ENCODE peak calls at places on chromosomes 1 and 21, in four cellular contexts. R, G, J and F are unnamed samples.

GRCh38 chr1:53323316-53323715 is 4.6 kb downstream of the LRP8 start:
- DNase-seq in G (no peak), J (no peak), R (no peak), F (no peak)

GRCh38 chr1:203140076-203140475 is 12.6 kb downstream of the ADORA1 start:
- DNase-seq in G (no peak), R (no peak), J (no peak), F (no peak)

GRCh38 chr1:51567653-51568052 is 48.6 kb upstream of the EPS15 start:
- DNase-seq in G (peak; percentile 84), R (no peak), J (no peak), F (no peak)

GRCh38 chr1:180946056-180946455 is 33.4 kb downstream of the KIAA1614 start:
- DNase-seq in G (no peak), J (no peak), R (no peak), F (no peak)

GRCh38 chr1:113041569-113042335 is 31.2 kb upstream of the LRIG2 start:
- DNase-seq in R (no peak), J (no peak), G (no peak), F (no peak)

GRCh38 chr1:207954104-207954503 is 43.2 kb upstream of the CD34 start:
- DNase-seq in J (no peak), G (no peak), R (no peak), F (no peak)

GRCh38 chr1:121558514-121558913 is 373.7 kb downstream of the SRGAP2C start:
- DNase-seq in J (no peak), G (peak; percentile 40), R (no peak), F (no peak)

GRCh38 chr1:212238552-212238951 is 46.7 kb upstream of the PPP2R5A start:
- DNase-seq in J (no peak), G (peak; percentile 14), R (no peak), F (no peak)

GRCh38 chr1:199851453-199851852 is 176.1 kb upstream of the NR5A2 start:
- DNase-seq in G (no peak), J (no peak), R (no peak), F (no peak)

GRCh38 chr1:155913969-155914757 is 3.0 kb upstream of the RIT1 start:
- DNase-seq in R (no peak), G (peak; percentile 58), J (no peak), F (no peak)

GRCh38 chr1:113931456-113931855 is 2.3 kb downstream of the HIPK1 start:
- DNase-seq in J (no peak), R (no peak), G (peak; percentile 78), F (no peak)

GRCh38 chr1:229624906-229625871 is 733 bp downstream of the TAF5L start:
- DNase-seq in G (peak; percentile 45), R (peak; percentile 61), J (peak; percentile 61), F (no peak)

GRCh38 chr1:56576880-56577858 is 2.2 kb downstream of the PLPP3 start:
- DNase-seq in G (peak; percentile 59), R (no peak), J (peak; percentile 57), F (no peak)

GRCh38 chr1:205939690-205940330 is 3.4 kb downstream of the SLC26A9 start:
- DNase-seq in G (no peak), J (peak; percentile 33), R (no peak), F (no peak)

GRCh38 chr1:233183226-233184020 is 112.1 kb downstream of the PCNX2 start:
- DNase-seq in G (no peak), J (no peak), R (no peak), F (no peak)

GRCh38 chr1:208093754-208094719 is 150.1 kb downstream of the PLXNA2 start:
- DNase-seq in G (peak; percentile 63), J (peak; percentile 42), R (peak; percentile 62), F (peak; percentile 16)

GRCh38 chr1:67604778-67605177 is 80.2 kb upstream of the GADD45A start:
- DNase-seq in R (no peak), G (no peak), J (no peak), F (no peak)

GRCh38 chr1:155940993-155941844 is at the start of gene RXFP4:
- DNase-seq in G (no peak), R (peak; percentile 60), J (peak; percentile 52), F (no peak)

GRCh38 chr21:37072239-37072987 is 458 bp downstream of the PIGP start:
- DNase-seq in G (no peak), J (no peak), R (no peak), F (no peak)

GRCh38 chr1:186620951-186621350 is 59.3 kb downstream of the PTGS2 start:
- DNase-seq in J (no peak), G (peak; percentile 57), R (peak; percentile 68), F (peak; percentile 30)

GRCh38 chr1:106502659-106503058 is 553.8 kb upstream of the PRMT6 start:
- DNase-seq in J (no peak), G (no peak), R (no peak), F (no peak)

GRCh38 chr1:28512058-28512611 is 6.3 kb downstream of the RCC1 start:
- DNase-seq in J (peak; percentile 23), G (peak; percentile 35), R (peak; percentile 73), F (no peak)

GRCh38 chr1:234595899-234596298 is 14.1 kb downstream of the IRF2BP2 start:
- DNase-seq in G (no peak), J (no peak), R (no peak), F (no peak)

GRCh38 chr1:234599617-234600417 is 10.2 kb downstream of the IRF2BP2 start:
- DNase-seq in R (peak; percentile 86), J (peak; percentile 88), G (peak; percentile 89), F (no peak)

GRCh38 chr1:234600418-234601216 is 9.4 kb downstream of the IRF2BP2 start:
- DNase-seq in J (peak; percentile 48), R (peak; percentile 35), G (no peak), F (no peak)

GRCh38 chr1:234598974-234599616 is 10.9 kb downstream of the IRF2BP2 start:
- DNase-seq in R (no peak), J (no peak), G (no peak), F (no peak)

DNA sequence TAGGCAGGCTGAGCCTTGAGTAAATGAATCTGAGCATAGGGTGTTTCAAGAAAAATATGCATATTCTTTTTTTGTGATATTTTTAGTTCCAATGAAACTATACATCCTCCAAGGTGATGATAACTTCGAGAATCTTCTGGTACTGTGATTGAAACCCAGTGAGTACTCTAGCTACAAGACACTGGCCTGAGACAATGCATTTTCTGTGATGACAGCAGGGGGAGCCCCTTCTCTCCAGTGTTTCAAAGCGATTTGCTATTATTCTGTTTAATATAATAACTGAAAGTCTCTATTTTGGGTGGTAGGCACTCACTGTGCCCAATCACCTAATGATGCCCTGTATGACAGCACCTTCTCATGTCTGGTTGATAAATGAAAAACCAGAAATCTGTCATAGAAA is 12.1 kb downstream of the IRF2BP2 start:
- DNase-seq in R (peak; percentile 79), G (peak; percentile 73), J (peak; percentile 78), F (no peak)
- TF ChIP-seq CTCF in R (peak; percentile 61), G (peak; percentile 81), J (peak; percentile 93), F (peak; percentile 66)

DNA sequence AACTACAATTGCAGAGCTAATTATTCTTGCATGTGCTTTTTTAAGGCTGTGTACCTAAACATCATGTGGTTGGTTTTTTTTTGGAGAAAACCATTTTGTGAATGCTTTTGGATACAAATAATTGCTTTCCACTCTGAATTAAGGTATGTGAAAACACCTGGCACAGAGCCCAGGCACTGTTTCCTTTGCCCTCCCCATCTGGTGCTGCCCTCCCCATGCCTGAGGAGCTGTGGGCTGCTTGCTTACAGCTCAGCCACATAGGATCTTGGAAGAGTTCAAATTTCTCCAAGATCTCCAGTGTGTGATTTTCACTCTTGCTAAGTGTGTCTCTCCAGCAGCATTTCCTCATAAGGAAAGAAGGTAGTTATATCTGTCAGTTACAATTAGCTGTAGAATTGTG is 27.8 kb downstream of the DNM3 start:
- DNase-seq in G (no peak), R (no peak), J (no peak), F (no peak)
- H3K4me3 ChIP-seq in G (no peak overlapping the region), R (no peak overlapping the region), J (no peak overlapping the region), F (no peak overlapping the region)

GRCh38 chr1:42144336-42145189 is 8.6 kb upstream of the GUCA2B start:
- DNase-seq in J (no peak), G (no peak), R (no peak), F (no peak)
- TF ChIP-seq CTCF in J (no peak), G (no peak), R (no peak), F (no peak)

GRCh38 chr21:26070822-26071425 is 99.6 kb downstream of the APP start:
- DNase-seq in G (peak; percentile 66), R (peak; percentile 57), J (peak; percentile 38), F (no peak)
- H3K4me3 ChIP-seq in G (peak overlapping the region; percentile 24), R (peak overlapping the region; percentile 2), J (peak overlapping the region; percentile 21), F (no peak overlapping the region)

GRCh38 chr1:44594871-44595735 is 79.2 kb downstream of the TMEM53 start:
- DNase-seq in J (peak; percentile 67), G (peak; percentile 35), R (peak; percentile 71), F (no peak)
- TF ChIP-seq CTCF in J (peak; percentile 98), G (peak; percentile 93), R (peak; percentile 97), F (peak; percentile 93)

GRCh38 chr1:1215266-1215676 is 1.3 kb upstream of the TNFRSF4 start:
- DNase-seq in J (no peak), R (no peak), G (no peak), F (no peak)
- H3K4me3 ChIP-seq in J (no peak overlapping the region), R (no peak overlapping the region), G (no peak overlapping the region), F (no peak overlapping the region)

DNA sequence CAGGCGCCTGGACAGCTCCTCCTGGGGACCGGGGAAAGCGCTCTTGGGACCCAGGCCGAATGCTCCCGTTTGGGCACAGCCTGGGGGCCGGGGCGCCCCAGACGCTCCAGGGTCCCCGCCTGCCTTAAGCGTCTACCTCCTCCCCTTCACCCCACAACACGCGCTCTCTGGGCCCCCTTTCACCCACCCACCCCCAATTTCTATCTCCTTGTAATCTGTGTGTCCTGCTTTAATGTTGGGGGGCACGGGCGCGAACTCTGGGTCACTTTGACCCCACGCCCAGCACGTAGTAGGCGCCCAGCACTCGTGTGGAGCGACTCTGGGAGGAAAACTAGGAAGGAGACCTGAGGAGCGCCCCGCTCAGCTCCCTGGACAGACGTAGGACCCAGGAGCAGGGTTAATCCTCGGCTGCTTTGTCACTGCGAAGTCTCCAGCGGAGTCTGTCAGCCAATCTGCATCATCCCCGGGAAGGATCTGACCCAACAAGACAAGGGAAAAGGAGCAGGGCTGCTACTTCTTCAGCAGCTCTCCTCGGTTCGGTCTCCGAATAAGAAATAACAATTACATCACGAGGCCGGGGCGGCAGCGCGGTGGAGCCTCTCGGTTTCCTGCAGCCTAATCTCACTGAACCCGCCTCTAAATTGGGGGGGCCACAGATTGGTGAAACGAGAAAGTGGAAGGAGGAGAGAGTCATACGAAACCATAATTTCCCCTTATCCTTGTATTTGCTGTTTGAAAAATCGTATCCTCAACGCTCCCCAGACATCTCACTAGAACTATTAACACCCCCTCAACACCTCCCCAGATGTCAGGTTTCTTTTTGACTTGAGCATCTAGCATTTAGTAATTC is 806 bp upstream of the NRIP1 start:
- DNase-seq in J (no peak), R (peak; percentile 48), G (peak; percentile 86), F (no peak)
- TF ChIP-seq CTCF in J (no peak), R (no peak), G (no peak), F (no peak)